ENCODE peak calls at places on chromosomes 6 and 20, in seven cellular contexts. H is NT2/D1; F is MM.1S; C is CD8-positive, alpha-beta T cell; Z is HCT116; Q is OCI-LY7; V is GM23248. X is an unnamed sample.
A peak's percentile ranks its signal among the peaks of the same experiment; 100 is the strongest.

GRCh38 chr6:73964455-73964854 is 268.5 kb downstream of the CD109 start:
- DNase-seq in H (no peak), C (no peak), Z (no peak), F (no peak), Q (no peak), V (no peak), X (no peak)

GRCh38 chr6:170096191-170096802 is 194.6 kb downstream of the DLL1 start:
- DNase-seq in H (no peak), C (no peak), Q (no peak), Z (no peak), V (peak; percentile 14), F (no peak), X (no peak)

GRCh38 chr6:8944548-8944947 is 509.2 kb upstream of the SLC35B3 start:
- DNase-seq in Q (no peak), V (no peak), C (no peak), H (no peak), F (no peak), Z (no peak), X (no peak)

GRCh38 chr6:118886641-118887040 is 7.3 kb upstream of the ASF1A start:
- DNase-seq in H (no peak), V (no peak), Z (no peak), C (no peak), Q (no peak), F (no peak), X (no peak)

GRCh38 chr6:75124085-75124484 is 81.8 kb downstream of the COL12A1 start:
- DNase-seq in V (no peak), C (no peak), Z (no peak), Q (no peak), F (no peak), H (no peak), X (no peak)

GRCh38 chr6:141956046-141956761 is 176.5 kb upstream of the GJE1 start:
- DNase-seq in Q (no peak), C (no peak), F (no peak), H (no peak), Z (no peak), V (peak; percentile 43), X (no peak)

GRCh38 chr20:9617940-9618339 is 103.5 kb downstream of the LAMP5 start:
- DNase-seq in F (peak; percentile 77), C (no peak), Z (peak; percentile 61), H (peak; percentile 28), V (peak; percentile 43), Q (no peak), X (no peak)

GRCh38 chr6:82785206-82785605 is 280.4 kb downstream of the UBE3D start:
- DNase-seq in Z (no peak), C (no peak), F (no peak), H (no peak), Q (no peak), V (no peak), X (no peak)

GRCh38 chr6:20688710-20689500 is 154.6 kb downstream of the CDKAL1 start:
- DNase-seq in Z (no peak), C (no peak), H (no peak), V (peak; percentile 19), F (peak; percentile 84), Q (no peak), X (peak; percentile 81)

GRCh38 chr6:2846873-2847224 is 5.2 kb upstream of the SERPINB1 start:
- DNase-seq in H (no peak), Z (no peak), Q (no peak), F (no peak), C (no peak), V (no peak), X (no peak)

GRCh38 chr6:107491059-107491609 is 1.2 kb downstream of the SOBP start:
- DNase-seq in C (no peak), V (peak; percentile 73), F (no peak), Q (peak; percentile 42), H (no peak), Z (no peak), X (no peak)

GRCh38 chr6:154882107-154882506 is 113.0 kb upstream of the TIAM2 start:
- DNase-seq in H (no peak), F (no peak), Z (no peak), Q (no peak), C (no peak), V (peak; percentile 18), X (no peak)

GRCh38 chr6:44456070-44456965 is 68.8 kb downstream of the CDC5L start:
- DNase-seq in H (peak; percentile 25), F (peak; percentile 61), C (no peak), V (peak; percentile 83), Z (peak; percentile 41), Q (peak; percentile 66), X (peak; percentile 55)

GRCh38 chr6:45645302-45645701 is 267.6 kb upstream of the SUPT3H start:
- DNase-seq in H (no peak), Q (no peak), Z (no peak), V (no peak), F (no peak), C (no peak), X (no peak)

GRCh38 chr6:17744019-17744756 is 37.5 kb upstream of the NUP153 start:
- DNase-seq in Z (no peak), V (no peak), C (no peak), Q (no peak), F (no peak), H (no peak), X (no peak)

GRCh38 chr6:24107294-24107693 is 18.7 kb upstream of the NRSN1 start:
- DNase-seq in H (no peak), Z (no peak), V (no peak), C (no peak), Q (no peak), F (no peak), X (no peak)

GRCh38 chr6:169700296-169700695 is 1.5 kb downstream of the WDR27 start:
- DNase-seq in H (no peak), Z (no peak), V (peak; percentile 43), Q (no peak), C (no peak), F (no peak), X (no peak)

GRCh38 chr6:126077810-126078791 is 91.8 kb downstream of the TRMT11 start:
- DNase-seq in V (peak; percentile 83), H (no peak), Z (no peak), C (no peak), Q (no peak), F (no peak), X (no peak)

GRCh38 chr6:38174806-38175495 is 355.4 kb downstream of the ZFAND3 start:
- DNase-seq in Q (no peak), F (no peak), Z (no peak), V (no peak), H (no peak), C (no peak), X (no peak)

GRCh38 chr20:23157741-23158140 is 71.6 kb upstream of the CD93 start:
- DNase-seq in Z (no peak), Q (no peak), C (no peak), H (no peak), F (no peak), V (peak; percentile 48), X (no peak)

GRCh38 chr6:56450882-56451739 is 191.6 kb downstream of the DST start:
- DNase-seq in F (no peak), H (no peak), C (no peak), Q (no peak), Z (no peak), V (peak; percentile 23), X (no peak)

GRCh38 chr6:161829186-161829794 is 555.4 kb upstream of the AGPAT4 start:
- DNase-seq in V (no peak), F (no peak), Z (no peak), H (no peak), C (no peak), Q (no peak), X (no peak)

GRCh38 chr6:68651018-68651985 is 16.2 kb downstream of the ADGRB3 start:
- DNase-seq in F (no peak), Q (no peak), C (no peak), Z (no peak), H (no peak), V (no peak), X (no peak)

GRCh38 chr20:46118481-46119020 is 437 bp downstream of the CD40 start:
- DNase-seq in C (no peak), Z (no peak), F (peak; percentile 27), Q (peak; percentile 72), V (no peak), H (no peak), X (no peak)

GRCh38 chr6:147508871-147509608 is 550 bp downstream of the SAMD5 start:
- DNase-seq in F (no peak), Z (no peak), V (no peak), C (no peak), H (no peak), Q (no peak), X (no peak)

GRCh38 chr6:158027590-158028285 is 46.1 kb downstream of the SYNJ2 start:
- DNase-seq in H (no peak), Z (no peak), Q (no peak), F (no peak), C (no peak), V (no peak), X (no peak)

GRCh38 chr6:28351493-28351925 is 1.8 kb downstream of the ZKSCAN3 start:
- DNase-seq in Z (no peak), V (no peak), C (no peak), Q (no peak), F (no peak), H (no peak), X (no peak)

GRCh38 chr6:96491926-96492325 is 29.7 kb upstream of the UFL1 start:
- DNase-seq in Z (no peak), Q (no peak), V (no peak), C (no peak), F (no peak), H (no peak), X (no peak)
- H3K9me3 ChIP-seq in Z (no peaks in the 10 kb centered on the region), Q (no peaks in the 10 kb centered on the region), V (no peaks in the 10 kb centered on the region), C (peaks cover 11% of the 10 kb centered on the region), F (no peaks in the 10 kb centered on the region), H (no peaks in the 10 kb centered on the region), X (peaks cover 25% of the 10 kb centered on the region)

GRCh38 chr6:143860111-143860510 is 4.2 kb upstream of the ZC2HC1B start:
- DNase-seq in C (no peak), H (no peak), F (no peak), Q (no peak), Z (no peak), V (no peak), X (no peak)
- H3K36me3 ChIP-seq in C (peaks cover 59% of the 10 kb centered on the region), H (peaks cover 83% of the 10 kb centered on the region), F (no peaks in the 10 kb centered on the region), Q (peaks cover 100% of the 10 kb centered on the region), Z (peaks cover 47% of the 10 kb centered on the region), V (peaks cover 82% of the 10 kb centered on the region), X (peaks cover 91% of the 10 kb centered on the region)

DNA sequence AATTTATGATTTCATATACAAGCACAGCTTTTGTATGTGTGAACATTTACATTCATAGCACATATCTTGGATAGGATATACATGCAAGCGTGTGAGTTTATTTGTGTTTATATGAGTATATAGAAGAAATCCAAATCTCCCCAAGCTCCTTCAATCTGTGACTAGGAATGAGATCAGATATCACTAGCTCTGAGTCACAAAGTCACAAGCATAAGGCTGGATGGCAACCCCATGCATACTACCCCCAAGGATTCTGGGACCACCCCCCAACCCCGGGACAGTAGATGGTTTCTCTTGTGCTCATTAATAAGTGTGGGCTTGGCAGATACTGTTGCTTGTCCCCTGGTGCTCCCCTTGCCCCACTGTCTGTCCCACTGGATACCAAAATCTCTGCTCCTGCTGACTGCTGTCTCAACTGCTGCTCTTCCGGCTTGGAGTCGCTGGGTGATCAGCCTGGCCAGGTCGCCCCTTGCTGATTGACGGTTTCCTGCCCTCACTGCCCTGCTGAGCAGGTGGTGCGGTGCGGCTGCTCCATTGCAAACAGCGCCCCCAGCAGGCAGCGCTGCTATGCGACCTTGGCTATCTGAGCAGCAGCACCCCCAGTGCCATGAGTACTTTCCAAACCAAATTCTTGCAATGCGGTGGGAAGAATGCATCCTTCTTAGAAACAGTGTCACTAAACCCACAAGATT is 279.4 kb downstream of the CD83 start:
- DNase-seq in F (no peak), V (peak; percentile 66), Z (no peak), H (no peak), Q (no peak), C (no peak), X (no peak)
- H3K4me3 ChIP-seq in F (no peak overlapping the region), V (no peak overlapping the region), Z (no peak overlapping the region), H (no peak overlapping the region), Q (no peak overlapping the region), C (no peak overlapping the region), X (no peak overlapping the region)

GRCh38 chr6:54503144-54503543 is 194.9 kb downstream of the TINAG start:
- DNase-seq in F (no peak), Z (no peak), V (no peak), Q (no peak), H (no peak), C (no peak), X (no peak)
- H3K9me3 ChIP-seq in F (no peaks in the 10 kb centered on the region), Z (peaks cover 3% of the 10 kb centered on the region), V (no peaks in the 10 kb centered on the region), Q (no peaks in the 10 kb centered on the region), H (peaks cover 4% of the 10 kb centered on the region), C (no peaks in the 10 kb centered on the region), X (no peaks in the 10 kb centered on the region)

X was measured in CD4-positive, CD25-positive, alpha-beta regulatory T cell.